ENCODE peak calls at places on chromosome 18, in seven cellular contexts. D, R, F, A, K, H and T are unnamed samples.
A peak's percentile ranks its signal among the peaks of the same experiment; 100 is the strongest.

GRCh38 chr18:45384137-45384998 is 230.9 kb upstream of the SLC14A2 start:
- DNase-seq in H (peak; percentile 35), R (peak; percentile 9), K (peak; percentile 51), D (peak; percentile 25), F (peak; percentile 53), A (no peak), T (no peak)

GRCh38 chr18:74450626-74451025 is 6.5 kb downstream of the DIPK1C start:
- DNase-seq in K (no peak), D (no peak), H (no peak), R (no peak), A (no peak), F (no peak), T (no peak)

GRCh38 chr18:23237524-23238151 is 102.4 kb downstream of the CABLES1 start:
- DNase-seq in H (peak; percentile 41), F (peak; percentile 41), A (peak; percentile 73), D (peak; percentile 25), R (no peak), K (peak; percentile 67), T (peak; percentile 85)

GRCh38 chr18:35172009-35172408 is 68.8 kb upstream of the ZNF397 start:
- DNase-seq in A (no peak), R (no peak), H (no peak), D (no peak), F (no peak), K (no peak), T (no peak)

GRCh38 chr18:23452728-23453656 is at the start of gene RIOK3:
- DNase-seq in A (peak; percentile 99), R (peak; percentile 87), H (peak; percentile 92), D (peak; percentile 90), K (peak; percentile 94), F (peak; percentile 92), T (peak; percentile 98)

GRCh38 chr18:65269375-65269774 is 481.4 kb upstream of the CDH7 start:
- DNase-seq in K (no peak), H (no peak), F (no peak), R (no peak), A (no peak), D (no peak), T (no peak)

GRCh38 chr18:35747894-35748472 is 166.4 kb downstream of the GALNT1 start:
- DNase-seq in A (no peak), H (no peak), K (no peak), D (no peak), F (no peak), R (no peak), T (no peak)

GRCh38 chr18:25921677-25922421 is 168.6 kb downstream of the SS18 start:
- DNase-seq in K (no peak), R (peak; percentile 47), A (no peak), F (peak; percentile 7), D (peak; percentile 15), H (peak; percentile 20), T (no peak)

GRCh38 chr18:35535297-35535696 is 37.5 kb upstream of the INO80C start:
- DNase-seq in K (no peak), R (no peak), D (no peak), A (no peak), H (no peak), F (no peak), T (no peak)

GRCh38 chr18:68735498-68736343 is 20.8 kb upstream of the TMX3 start:
- DNase-seq in F (peak; percentile 79), H (peak; percentile 74), K (no peak), A (no peak), R (peak; percentile 11), D (no peak), T (no peak)

GRCh38 chr18:8130089-8130488 is 479.1 kb upstream of the RAB12 start:
- DNase-seq in R (no peak), A (no peak), F (no peak), H (no peak), D (no peak), K (no peak), T (no peak)

GRCh38 chr18:8121091-8121490 is 488.1 kb upstream of the RAB12 start:
- DNase-seq in A (no peak), K (no peak), R (no peak), H (no peak), D (no peak), F (no peak), T (no peak)

GRCh38 chr18:8121942-8122480 is 487.2 kb upstream of the RAB12 start:
- DNase-seq in F (no peak), A (no peak), K (no peak), R (no peak), D (no peak), H (peak; percentile 94), T (no peak)

DNA sequence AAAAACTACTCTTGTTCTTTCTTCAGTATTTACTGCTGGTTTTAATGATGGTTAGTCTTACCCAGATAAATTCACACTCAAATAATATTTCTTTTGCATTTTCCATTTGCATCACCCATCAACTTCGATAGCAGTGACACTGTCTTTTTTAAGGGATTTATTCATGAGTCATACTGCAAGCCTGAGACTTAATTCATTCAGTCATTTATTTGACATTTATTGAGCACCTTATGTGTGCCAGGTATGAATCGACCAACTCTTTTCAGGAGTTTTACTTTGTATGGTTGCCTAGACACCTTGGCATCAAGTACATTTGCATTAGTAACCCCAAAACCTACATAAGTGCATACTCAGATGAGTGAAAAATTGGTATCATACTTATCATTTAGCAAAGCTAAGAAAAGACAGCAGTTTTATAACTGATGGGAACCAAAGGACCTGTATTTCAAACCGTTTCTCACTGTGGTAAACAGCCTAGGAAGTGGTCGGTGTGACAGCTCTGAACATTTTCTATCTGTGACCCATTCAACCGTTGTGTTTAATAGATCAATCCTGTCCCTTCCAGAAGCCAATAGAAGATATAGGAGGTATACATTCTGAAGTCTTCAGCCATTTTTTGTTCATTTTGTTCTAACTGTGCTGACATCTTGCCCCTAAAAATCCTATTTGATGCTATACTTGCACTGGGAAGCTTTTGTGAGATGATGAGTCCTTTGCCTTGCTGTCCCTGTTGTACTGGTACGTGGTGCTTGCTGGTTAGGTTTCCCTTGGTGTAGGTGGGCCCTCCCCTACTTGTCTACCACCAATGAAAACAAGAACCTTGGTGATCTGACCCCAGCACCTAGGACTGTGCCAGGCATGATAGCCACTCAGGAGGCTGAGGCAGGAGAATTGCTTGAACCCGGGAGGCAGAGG is 484.7 kb upstream of the RAB12 start:
- DNase-seq in R (no peak), F (no peak), A (no peak), K (no peak), D (no peak), H (no peak), T (no peak)
- H3K4me1 ChIP-seq in R (peaks cover 50% of the 10 kb centered on the region), F (peaks cover 3% of the 10 kb centered on the region), A (no peaks in the 10 kb centered on the region), K (no peaks in the 10 kb centered on the region), D (no peaks in the 10 kb centered on the region), H (peaks cover 6% of the 10 kb centered on the region), T (no peaks in the 10 kb centered on the region)

GRCh38 chr18:77478619-77479018 is 229.0 kb downstream of the GALR1 start:
- DNase-seq in A (no peak), D (no peak), K (no peak), F (no peak), H (no peak), R (no peak), T (peak; percentile 85)
- TF ChIP-seq CTCF in A (peak; percentile 14), D (no peak), K (no peak), F (no peak), H (no peak), R (no peak), T (no peak)

DNA sequence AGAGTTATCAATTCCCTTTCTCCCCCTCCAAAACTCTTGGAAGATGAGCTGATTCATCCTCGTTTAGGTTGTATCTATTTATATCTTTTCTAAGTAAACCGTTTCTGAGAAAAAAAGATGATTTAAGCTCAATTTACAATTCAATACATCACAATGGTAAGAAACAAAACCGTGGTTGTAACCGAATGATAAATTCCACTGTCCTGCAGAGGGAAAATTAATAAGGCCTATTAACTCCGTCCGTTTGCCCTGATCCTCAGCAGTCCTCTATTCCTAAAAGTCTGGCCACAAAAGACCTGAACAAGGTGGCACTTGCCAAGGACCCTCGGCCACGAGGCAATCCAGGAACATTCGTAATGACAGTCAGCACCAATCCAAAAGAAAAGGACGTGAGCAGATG is 286.2 kb downstream of the TCF4 start:
- DNase-seq in F (peak; percentile 32), R (no peak), D (no peak), H (no peak), A (no peak), K (no peak), T (no peak)
- H3K4me1 ChIP-seq in F (no peaks in the 10 kb centered on the region), R (no peaks in the 10 kb centered on the region), D (no peaks in the 10 kb centered on the region), H (peaks cover 12% of the 10 kb centered on the region), A (peaks cover 11% of the 10 kb centered on the region), K (peaks cover 6% of the 10 kb centered on the region), T (no peaks in the 10 kb centered on the region)

DNA sequence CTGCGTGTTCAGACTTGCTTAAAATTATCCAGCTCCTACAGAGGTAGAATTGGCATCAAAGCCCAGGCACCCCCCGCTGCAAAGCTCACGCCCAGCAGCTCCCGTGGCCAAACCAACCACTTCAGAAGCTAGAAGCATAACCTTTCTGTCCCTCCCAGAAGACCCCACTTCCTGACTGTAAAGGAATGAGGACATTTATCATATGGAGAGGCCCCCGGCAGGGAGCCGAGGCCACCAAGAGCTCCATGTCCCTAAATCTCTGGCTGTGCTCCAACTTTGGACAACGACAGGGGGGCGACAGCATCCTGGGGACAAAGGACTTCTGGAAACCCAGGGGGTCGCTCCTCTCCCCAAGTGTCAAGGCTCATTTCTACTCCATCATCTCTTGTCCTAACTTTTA is 369.0 kb upstream of the SALL3 start:
- DNase-seq in F (no peak), K (no peak), R (no peak), H (no peak), D (no peak), A (no peak), T (no peak)
- TF ChIP-seq CTCF in F (no peak), K (no peak), R (no peak), H (no peak), D (no peak), A (no peak), T (no peak)

GRCh38 chr18:33870059-33870458 is 292.0 kb downstream of the ASXL3 start:
- DNase-seq in H (peak; percentile 0), D (no peak), A (no peak), K (no peak), R (no peak), F (peak; percentile 1), T (no peak)
- H3K4me1 ChIP-seq in H (no peaks in the 10 kb centered on the region), D (no peaks in the 10 kb centered on the region), A (no peaks in the 10 kb centered on the region), K (no peaks in the 10 kb centered on the region), R (no peaks in the 10 kb centered on the region), F (no peaks in the 10 kb centered on the region), T (peaks cover 16% of the 10 kb centered on the region)

GRCh38 chr18:49784427-49785185 is 28.7 kb downstream of the ACAA2 start:
- DNase-seq in F (peak; percentile 57), D (no peak), A (no peak), R (no peak), K (no peak), H (peak; percentile 18), T (no peak)
- TF ChIP-seq CTCF in F (peak; percentile 37), D (no peak), A (peak; percentile 27), R (peak; percentile 26), K (peak; percentile 12), H (peak; percentile 21), T (no peak)

GRCh38 chr18:3044931-3045698 is 32.2 kb upstream of the LPIN2 start:
- DNase-seq in F (no peak), D (no peak), H (no peak), A (peak; percentile 69), K (no peak), R (no peak), T (no peak)

GRCh38 chr18:3048820-3049349 is 35.9 kb upstream of the LPIN2 start:
- DNase-seq in D (no peak), A (no peak), R (no peak), H (no peak), K (no peak), F (no peak), T (no peak)

GRCh38 chr18:3048121-3048520 is 35.2 kb upstream of the LPIN2 start:
- DNase-seq in H (no peak), D (no peak), R (no peak), F (no peak), A (no peak), K (no peak), T (no peak)

GRCh38 chr18:3042337-3042736 is 29.4 kb upstream of the LPIN2 start:
- DNase-seq in D (no peak), H (no peak), R (no peak), K (no peak), F (no peak), A (no peak), T (no peak)

GRCh38 chr18:3046216-3046808 is 33.4 kb upstream of the LPIN2 start:
- DNase-seq in F (no peak), A (no peak), H (no peak), R (no peak), K (no peak), D (no peak), T (no peak)
- H3K4me1 ChIP-seq in F (no peaks in the 10 kb centered on the region), A (peaks cover 10% of the 10 kb centered on the region), H (peaks cover 6% of the 10 kb centered on the region), R (peaks cover 33% of the 10 kb centered on the region), K (peaks cover 5% of the 10 kb centered on the region), D (no peaks in the 10 kb centered on the region), T (no peaks in the 10 kb centered on the region)